ENCODE peak calls at places on chromosomes 13 and 19, in four cellular contexts. I is OCI-LY7, N is kidney, X is AG04449. O is an unnamed sample.

GRCh38 chr19:47447470-47448359 is 24.0 kb downstream of the SLC8A2 start:
- DNase-seq in N (peak), I (peak), X (no peak), O (no peak)

GRCh38 chr13:110293037-110293436 is 13.9 kb downstream of the COL4A1 start:
- DNase-seq in N (no peak), I (no peak), X (no peak), O (no peak)

GRCh38 chr19:3323704-3324103 is 42.7 kb upstream of the NFIC start:
- DNase-seq in N (no peak), I (no peak), X (no peak), O (no peak)

GRCh38 chr13:95426631-95427030 is 125.4 kb upstream of the ABCC4 start:
- DNase-seq in N (no peak), I (no peak), X (no peak), O (no peak)

GRCh38 chr19:45340899-45341453 is 426 bp downstream of the KLC3 start:
- DNase-seq in I (no peak), N (no peak), X (no peak), O (peak)

GRCh38 chr13:49938274-49938673 is 2.1 kb upstream of the SPRYD7 start:
- DNase-seq in N (no peak), I (peak), X (no peak), O (no peak)

GRCh38 chr13:24232037-24232436 is 71.5 kb downstream of the SPATA13 start:
- DNase-seq in I (no peak), N (no peak), X (no peak), O (no peak)

GRCh38 chr13:48891586-48891985 is 84.1 kb upstream of the FNDC3A start:
- DNase-seq in I (no peak), N (no peak), X (no peak), O (peak)

GRCh38 chr13:106230450-106230849 is 305.0 kb downstream of the EFNB2 start:
- DNase-seq in X (peak), I (no peak), N (no peak), O (peak)

GRCh38 chr19:5590865-5591154 is 23.1 kb upstream of the TINCR start:
- DNase-seq in X (no peak), I (no peak), N (peak), O (no peak)

GRCh38 chr13:65990684-65991083 is 1239.5 kb downstream of the PCDH9 start:
- DNase-seq in X (no peak), I (no peak), N (no peak), O (no peak)

GRCh38 chr19:33397536-33398360 is 24.2 kb downstream of the CEBPG start:
- DNase-seq in X (no peak), N (peak), I (no peak), O (no peak)

GRCh38 chr19:23305555-23305954 is 55.4 kb upstream of the ZNF724 start:
- DNase-seq in X (no peak), N (no peak), I (peak), O (no peak)

GRCh38 chr13:49935171-49936084 is 712 bp downstream of the SPRYD7 start:
- DNase-seq in N (no peak), X (no peak), I (peak), O (peak)

GRCh38 chr13:23636360-23636759 is 66.1 kb downstream of the TNFRSF19 start:
- DNase-seq in N (no peak), X (no peak), I (no peak), O (no peak)

GRCh38 chr19:36574762-36575161 is 1.7 kb upstream of the ZNF529 start:
- DNase-seq in X (no peak), I (no peak), N (no peak), O (no peak)

GRCh38 chr13:106573279-106573831 is 5.4 kb upstream of the ARGLU1 start:
- DNase-seq in X (no peak), N (no peak), I (no peak), O (peak)

GRCh38 chr19:5484398-5485285 is 29.4 kb downstream of the ZNRF4 start:
- DNase-seq in I (no peak), N (no peak), X (no peak), O (no peak)

GRCh38 chr13:77507931-77508776 is 27.4 kb upstream of the SCEL start:
- DNase-seq in X (no peak), N (no peak), I (no peak), O (peak)

GRCh38 chr13:47121092-47121763 is 224.4 kb upstream of the HTR2A start:
- DNase-seq in X (no peak), I (no peak), N (no peak), O (no peak)

GRCh38 chr19:4077800-4078683 is 11.3 kb upstream of the ZBTB7A start:
- DNase-seq in X (no peak), I (peak), N (peak), O (peak)

GRCh38 chr19:13484141-13484540 is 22.1 kb downstream of the CACNA1A start:
- DNase-seq in I (no peak), N (no peak), X (no peak), O (peak)

GRCh38 chr19:43148233-43148632 is 38.1 kb downstream of the PSG5 start:
- DNase-seq in N (no peak), I (no peak), X (peak), O (peak)

GRCh38 chr13:34931572-34931971 is 10.5 kb upstream of the NBEA start:
- DNase-seq in X (no peak), I (no peak), N (no peak), O (peak)

GRCh38 chr19:49546825-49547565 is 19.2 kb downstream of the RCN3 start:
- DNase-seq in X (no peak), N (no peak), I (peak), O (peak)

GRCh38 chr19:14138576-14139265 is 2.3 kb upstream of the ASF1B start:
- DNase-seq in N (no peak), X (no peak), I (no peak), O (no peak)

GRCh38 chr13:76579701-76580100 is 306.5 kb downstream of the KCTD12 start:
- DNase-seq in X (no peak), I (no peak), N (no peak), O (no peak)

GRCh38 chr19:35063940-35064818 is 22.7 kb downstream of the HPN start:
- DNase-seq in N (no peak), I (no peak), X (no peak), O (peak)

GRCh38 chr13:106753241-106753640 is 185.3 kb upstream of the ARGLU1 start:
- DNase-seq in N (no peak), I (no peak), X (no peak), O (no peak)

GRCh38 chr13:39684531-39685137 is 29.2 kb downstream of the COG6 start:
- DNase-seq in I (peak), N (no peak), X (peak), O (peak)

GRCh38 chr19:58519087-58519354 is 589 bp downstream of the ZBTB45 start:
- DNase-seq in X (no peak), N (peak), I (peak), O (peak)

GRCh38 chr19:41895745-41896580 is 13.0 kb downstream of the ARHGEF1 start:
- DNase-seq in X (no peak), I (peak), N (no peak), O (no peak)

GRCh38 chr19:51337141-51337860 is 4.6 kb downstream of the VSIG10L start:
- DNase-seq in I (no peak), N (peak), X (no peak), O (no peak)

GRCh38 chr19:31356587-31357314 is 7.5 kb upstream of the TSHZ3 start:
- DNase-seq in I (no peak), N (no peak), X (no peak), O (no peak)
- TF ChIP-seq CTCF in I (peak), N (peak), X (no peak), O (no peak)

DNA sequence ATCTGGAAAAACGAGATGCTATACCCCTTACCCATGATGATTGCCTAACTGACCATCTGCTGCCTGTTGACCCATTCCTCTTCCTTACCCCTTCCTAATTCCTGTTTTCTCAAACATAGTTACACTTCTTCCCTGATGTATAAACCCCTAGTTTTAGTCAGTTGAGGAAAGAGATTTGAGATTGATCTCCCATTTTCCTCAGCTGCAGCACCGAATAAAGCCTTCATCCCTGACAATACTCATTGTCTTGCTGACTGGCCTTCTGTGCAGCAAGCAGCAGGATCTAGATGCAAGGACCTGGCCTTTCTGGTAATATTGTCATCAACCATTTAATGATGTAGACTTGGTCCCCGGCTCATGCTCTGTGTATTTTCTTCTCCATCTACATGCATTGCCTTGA is 999 bp upstream of the ZNF264 start:
- DNase-seq in N (no peak), X (no peak), I (no peak), O (no peak)
- H3K4me3 ChIP-seq in N (no peak), X (no peak), I (no peak), O (no peak)

GRCh38 chr19:10416380-10417257 is 3.7 kb upstream of the PDE4A start:
- DNase-seq in I (peak), X (no peak), N (peak), O (peak)
- TF ChIP-seq CTCF in I (peak), X (peak), N (peak), O (peak)

GRCh38 chr19:17779281-17779930 is 15.5 kb upstream of the B3GNT3 start:
- DNase-seq in X (no peak), I (no peak), N (no peak), O (peak)
- H3K4me3 ChIP-seq in X (peak), I (no peak), N (no peak), O (no peak)

GRCh38 chr19:30132312-30133075 is 190.5 kb downstream of the URI1 start:
- DNase-seq in I (no peak), N (no peak), X (no peak), O (no peak)
- TF ChIP-seq CTCF in I (no peak), N (no peak), X (no peak), O (no peak)

GRCh38 chr19:37932985-37933953 is 26.3 kb downstream of the SIPA1L3 start:
- DNase-seq in X (no peak), I (no peak), N (peak), O (peak)
- H3K4me3 ChIP-seq in X (no peak), I (peak), N (peak), O (no peak)

O was measured in AG10803.